ENCODE peak calls at places on chromosomes 5 and 9, in eight cellular contexts. F is Peyer's patch, E is fibroblast of lung, G is H9, R is tibial artery, L is brain microvascular endothelial cell, X is HepG2, W is HCT116. B is an unnamed sample.

GRCh38 chr5:10724799-10725507 is 36.1 kb downstream of the DAP start:
- DNase-seq in F (no peak), E (peak; percentile 95), G (no peak), R (peak; percentile 78), L (peak; percentile 77), X (peak; percentile 76), W (peak; percentile 75), B (peak; percentile 83)

GRCh38 chr9:110583237-110583636 is 3.7 kb upstream of the SVEP1 start:
- DNase-seq in F (no peak), E (peak; percentile 63), G (no peak), R (no peak), L (peak; percentile 51), X (no peak), W (no peak), B (no peak)

GRCh38 chr9:12698986-12699385 is 5.8 kb downstream of the TYRP1 start:
- DNase-seq in F (no peak), E (no peak), G (no peak), R (no peak), L (no peak), X (no peak), W (no peak), B (no peak)

GRCh38 chr5:73564018-73564417 is 1.4 kb downstream of the ANKRA2 start:
- DNase-seq in F (no peak), E (peak; percentile 17), G (no peak), R (no peak), L (no peak), X (no peak), W (no peak), B (no peak)

GRCh38 chr9:99401826-99402225 is 179.7 kb downstream of the SEC61B start:
- DNase-seq in F (no peak), E (peak; percentile 40), G (no peak), R (no peak), L (no peak), X (no peak), W (no peak), B (no peak)

GRCh38 chr9:106862115-106862945 is 636 bp upstream of the ZNF462 start:
- DNase-seq in F (peak; percentile 58), E (peak; percentile 58), G (peak; percentile 74), R (peak; percentile 62), L (peak; percentile 32), X (no peak), W (no peak), B (peak; percentile 73)

GRCh38 chr9:38226491-38226951 is 157.5 kb upstream of the SHB start:
- DNase-seq in F (no peak), E (no peak), G (peak; percentile 50), R (no peak), L (no peak), X (peak; percentile 21), W (no peak), B (no peak)

GRCh38 chr9:8816361-8816760 is 1016.8 kb upstream of the DMAC1 start:
- DNase-seq in F (no peak), E (no peak), G (no peak), R (no peak), L (no peak), X (no peak), W (no peak), B (no peak)

GRCh38 chr9:136074706-136075105 is 20.4 kb downstream of the NACC2 start:
- DNase-seq in F (no peak), E (no peak), G (no peak), R (peak; percentile 57), L (no peak), X (no peak), W (no peak), B (no peak)

GRCh38 chr5:1315709-1316587 is 21.1 kb upstream of the TERT start:
- DNase-seq in F (peak; percentile 88), E (peak; percentile 3), G (peak; percentile 78), R (peak; percentile 43), L (no peak), X (peak; percentile 80), W (no peak), B (peak; percentile 43)

GRCh38 chr9:108836319-108836718 is 19.5 kb downstream of the ACTL7B start:
- DNase-seq in F (no peak), E (no peak), G (no peak), R (no peak), L (no peak), X (no peak), W (no peak), B (no peak)

GRCh38 chr5:58893551-58893950 is 310.7 kb downstream of the RAB3C start:
- DNase-seq in F (no peak), E (no peak), G (no peak), R (no peak), L (no peak), X (no peak), W (no peak), B (no peak)

GRCh38 chr5:58887721-58888409 is 305.0 kb downstream of the RAB3C start:
- DNase-seq in F (no peak), E (peak; percentile 91), G (no peak), R (peak; percentile 89), L (no peak), X (no peak), W (no peak), B (peak; percentile 86)

GRCh38 chr5:58890265-58890664 is 307.4 kb downstream of the RAB3C start:
- DNase-seq in F (no peak), E (no peak), G (no peak), R (peak; percentile 71), L (no peak), X (no peak), W (no peak), B (no peak)

GRCh38 chr5:58891971-58892343 is 309.1 kb downstream of the RAB3C start:
- DNase-seq in F (no peak), E (no peak), G (no peak), R (no peak), L (no peak), X (no peak), W (no peak), B (no peak)

GRCh38 chr5:58891072-58891970 is 308.4 kb downstream of the RAB3C start:
- DNase-seq in F (peak; percentile 84), E (peak; percentile 94), G (peak; percentile 67), R (peak; percentile 90), L (peak; percentile 95), X (peak; percentile 24), W (peak; percentile 33), B (peak; percentile 89)
- H3K27ac ChIP-seq in F (peak overlapping the region; percentile 10), E (peak overlapping the region; percentile 38), G (no peak overlapping the region), R (peak overlapping the region; percentile 57), L (peak overlapping the region; percentile 90), X (no peak overlapping the region), W (no peak overlapping the region), B (peak overlapping the region; percentile 74)

GRCh38 chr5:134529460-134529859 is 4.0 kb downstream of the JADE2 start:
- DNase-seq in F (peak; percentile 61), E (no peak), G (no peak), R (no peak), L (no peak), X (no peak), W (no peak), B (no peak)

GRCh38 chr5:134527961-134528424 is 2.5 kb downstream of the JADE2 start:
- DNase-seq in F (no peak), E (no peak), G (no peak), R (no peak), L (no peak), X (no peak), W (no peak), B (no peak)

GRCh38 chr5:134526483-134527155 is 1.1 kb downstream of the JADE2 start:
- DNase-seq in F (peak; percentile 91), E (no peak), G (peak; percentile 95), R (peak; percentile 91), L (no peak), X (peak; percentile 67), W (peak; percentile 84), B (peak; percentile 87)

GRCh38 chr5:134525687-134526482 is 415 bp downstream of the JADE2 start:
- DNase-seq in F (peak; percentile 85), E (peak; percentile 86), G (peak; percentile 70), R (peak; percentile 88), L (peak; percentile 73), X (peak; percentile 61), W (no peak), B (no peak)

DNA sequence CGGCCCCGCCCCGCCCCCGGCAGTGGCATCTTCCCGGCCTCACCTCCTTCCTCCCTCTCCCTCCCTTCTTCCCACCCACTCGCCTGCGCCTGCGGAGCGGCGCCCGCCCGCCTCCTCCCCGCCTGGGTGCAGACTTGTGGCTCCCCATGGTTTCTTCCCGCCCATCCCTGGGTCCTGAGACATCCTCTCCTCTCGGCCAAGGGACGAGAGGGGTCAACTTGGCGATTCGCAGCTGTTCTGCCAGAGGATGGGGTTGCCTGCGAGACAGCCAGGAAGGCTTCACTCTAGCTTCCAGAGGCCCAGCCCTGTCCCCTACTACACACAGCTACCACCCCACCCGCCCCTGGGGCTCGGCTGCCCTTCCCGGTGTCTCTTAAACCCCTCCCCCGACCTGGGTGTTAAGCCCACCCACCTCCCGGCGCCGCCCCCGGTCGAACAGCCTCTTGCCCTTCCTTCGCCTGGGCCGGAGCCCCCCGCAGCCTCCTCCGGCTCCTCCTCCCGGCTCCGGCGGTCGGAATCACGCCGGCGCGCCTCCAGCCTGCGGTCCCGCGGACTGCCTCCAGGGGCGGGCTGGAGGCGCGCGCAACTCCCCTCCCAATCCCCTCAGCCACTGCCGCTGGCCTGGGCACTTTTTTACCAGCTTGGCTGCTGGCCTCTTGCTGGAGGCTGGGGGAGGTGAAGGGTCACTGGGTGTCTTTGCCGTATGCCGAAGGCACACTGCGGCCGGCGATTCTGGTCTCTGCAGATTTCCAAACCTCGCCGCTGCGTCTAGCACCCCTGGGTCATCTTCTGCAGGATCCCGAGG is 1.9 kb downstream of the JADE2 start:
- DNase-seq in F (peak; percentile 87), E (peak; percentile 94), G (peak; percentile 97), R (peak; percentile 94), L (peak; percentile 81), X (peak; percentile 66), W (no peak), B (peak; percentile 95)
- H3K27ac ChIP-seq in F (peak overlapping the region; percentile 98), E (peak overlapping the region; percentile 70), G (peak overlapping the region; percentile 44), R (peak overlapping the region; percentile 99), L (peak overlapping the region; percentile 42), X (peak overlapping the region; percentile 95), W (peak overlapping the region; percentile 100), B (peak overlapping the region; percentile 96)

GRCh38 chr5:74641778-74642542 is 1.4 kb upstream of the ENC1 start:
- DNase-seq in F (peak; percentile 63), E (peak; percentile 88), G (no peak), R (no peak), L (peak; percentile 77), X (peak; percentile 62), W (peak; percentile 43), B (no peak)
- H3K27ac ChIP-seq in F (peak overlapping the region; percentile 87), E (peak overlapping the region; percentile 92), G (no peak overlapping the region), R (peak overlapping the region; percentile 50), L (peak overlapping the region; percentile 77), X (peak overlapping the region; percentile 83), W (peak overlapping the region; percentile 92), B (no peak overlapping the region)

DNA sequence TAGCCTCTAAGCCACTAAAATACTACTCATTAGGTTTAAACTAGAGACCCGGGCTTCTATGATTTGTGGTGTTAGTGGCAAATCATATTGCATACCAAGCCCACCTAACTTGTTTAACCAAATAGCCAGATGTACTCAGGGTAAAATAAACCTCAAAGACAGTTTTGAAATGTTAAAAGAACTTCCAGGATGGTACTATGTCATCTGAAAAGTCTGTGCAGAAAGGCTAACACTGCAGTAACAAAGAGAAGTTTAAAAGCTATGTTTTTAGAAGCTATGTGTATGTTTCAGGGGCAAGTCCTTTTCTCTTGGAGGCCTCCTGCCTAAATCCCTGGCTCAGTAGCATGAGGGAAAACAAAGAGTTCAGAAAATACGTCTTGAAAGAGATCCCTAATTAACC is 84.9 kb upstream of the IL7R start:
- DNase-seq in F (no peak), E (no peak), G (no peak), R (no peak), L (no peak), X (no peak), W (no peak), B (no peak)
- H3K27ac ChIP-seq in F (no peak overlapping the region), E (peak overlapping the region; percentile 33), G (no peak overlapping the region), R (no peak overlapping the region), L (no peak overlapping the region), X (no peak overlapping the region), W (no peak overlapping the region), B (no peak overlapping the region)